ENCODE peak calls at places on chromosome 13, in five cellular contexts. A, P, Z, T and V are unnamed samples. For H3K9me3, the result is how much of the 10 kb centered on the place peaks cover.

GRCh38 chr13:72204291-72204690 is 337.3 kb upstream of the DACH1 start:
- DNase-seq in A (no peak), P (no peak), Z (no peak), T (peak), V (no peak)

GRCh38 chr13:106566682-106567420 is 1.1 kb downstream of the ARGLU1 start:
- DNase-seq in A (peak), P (peak), Z (peak), T (peak), V (peak)

GRCh38 chr13:80408270-80408669 is 67.3 kb upstream of the SPRY2 start:
- DNase-seq in A (no peak), P (peak), Z (no peak), T (peak), V (no peak)

GRCh38 chr13:102700088-102701031 is 5.5 kb upstream of the METTL21C start:
- DNase-seq in A (peak), P (no peak), Z (no peak), T (no peak), V (no peak)

GRCh38 chr13:113091211-113091771 is 14.3 kb upstream of the F7 start:
- DNase-seq in A (peak), P (no peak), Z (no peak), T (no peak), V (no peak)

GRCh38 chr13:105207586-105208293 is 1327.7 kb downstream of the EFNB2 start:
- DNase-seq in A (no peak), P (no peak), Z (no peak), T (no peak), V (no peak)

GRCh38 chr13:28685892-28686291 is 27.0 kb downstream of the POMP start:
- DNase-seq in A (no peak), P (no peak), Z (no peak), T (no peak), V (no peak)

GRCh38 chr13:111187879-111188643 is 73.0 kb downstream of the ARHGEF7 start:
- DNase-seq in A (no peak), P (no peak), Z (no peak), T (peak), V (no peak)

GRCh38 chr13:96993660-96994029 is 631 bp downstream of the OXGR1 start:
- DNase-seq in A (no peak), P (no peak), Z (no peak), T (no peak), V (no peak)

GRCh38 chr13:71621152-71622124 is 245.6 kb downstream of the DACH1 start:
- DNase-seq in A (no peak), P (no peak), Z (no peak), T (no peak), V (no peak)

GRCh38 chr13:64007334-64007733 is 2591.7 kb upstream of the PCDH20 start:
- DNase-seq in A (no peak), P (no peak), Z (no peak), T (no peak), V (no peak)

GRCh38 chr13:112664501-112665203 is 25.2 kb upstream of the ATP11A start:
- DNase-seq in A (no peak), P (no peak), Z (no peak), T (no peak), V (no peak)

GRCh38 chr13:30346159-30346788 is 38.9 kb upstream of the KATNAL1 start:
- DNase-seq in A (no peak), P (no peak), Z (no peak), T (no peak), V (no peak)

GRCh38 chr13:108195146-108195545 is 20.2 kb downstream of the LIG4 start:
- DNase-seq in A (no peak), P (no peak), Z (no peak), T (no peak), V (no peak)

DNA sequence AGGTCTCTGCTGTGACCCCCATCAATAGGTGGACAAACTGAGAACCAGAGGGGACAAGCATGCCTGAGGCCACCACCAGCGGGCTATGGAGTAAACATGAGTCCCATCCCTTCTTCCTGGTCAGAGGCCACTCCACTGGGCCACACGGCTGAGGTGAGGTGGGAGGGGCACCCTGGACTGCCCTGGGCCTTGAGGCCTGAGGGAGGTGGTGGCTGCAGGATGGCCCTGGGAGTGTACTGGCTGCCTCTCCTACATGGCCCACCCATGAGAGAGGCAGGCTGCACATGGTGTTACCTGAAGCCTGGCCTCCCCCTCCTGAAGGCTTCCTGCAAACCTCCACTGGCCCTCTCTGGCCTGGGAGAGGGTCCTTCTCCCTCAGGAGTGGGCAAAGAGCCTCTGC is 222.4 kb downstream of the TUBA3C start:
- DNase-seq in A (no peak), P (no peak), Z (no peak), T (no peak), V (no peak)
- H3K9me3 ChIP-seq in A (under half), P (under half), Z (under half), T (under half), V (under half)

GRCh38 chr13:87814444-87814843 is 143.3 kb downstream of the SLITRK5 start:
- DNase-seq in A (no peak), P (no peak), Z (no peak), T (no peak), V (no peak)

GRCh38 chr13:87810920-87811344 is 139.8 kb downstream of the SLITRK5 start:
- DNase-seq in A (no peak), P (peak), Z (no peak), T (peak), V (no peak)

GRCh38 chr13:87810391-87810801 is 139.2 kb downstream of the SLITRK5 start:
- DNase-seq in A (no peak), P (peak), Z (no peak), T (peak), V (no peak)
- TF ChIP-seq CTCF in A (no peak), P (peak), Z (no peak), T (peak), V (peak)

GRCh38 chr13:48069573-48069972 is 25.3 kb downstream of the MED4 start:
- DNase-seq in A (no peak), P (no peak), Z (no peak), T (no peak), V (no peak)

GRCh38 chr13:48074006-48074405 is 20.9 kb downstream of the MED4 start:
- DNase-seq in A (no peak), P (no peak), Z (no peak), T (no peak), V (no peak)

GRCh38 chr13:48070942-48071341 is 24.0 kb downstream of the MED4 start:
- DNase-seq in A (no peak), P (no peak), Z (no peak), T (no peak), V (no peak)

GRCh38 chr13:48072304-48072703 is 22.6 kb downstream of the MED4 start:
- DNase-seq in A (no peak), P (no peak), Z (no peak), T (no peak), V (no peak)

DNA sequence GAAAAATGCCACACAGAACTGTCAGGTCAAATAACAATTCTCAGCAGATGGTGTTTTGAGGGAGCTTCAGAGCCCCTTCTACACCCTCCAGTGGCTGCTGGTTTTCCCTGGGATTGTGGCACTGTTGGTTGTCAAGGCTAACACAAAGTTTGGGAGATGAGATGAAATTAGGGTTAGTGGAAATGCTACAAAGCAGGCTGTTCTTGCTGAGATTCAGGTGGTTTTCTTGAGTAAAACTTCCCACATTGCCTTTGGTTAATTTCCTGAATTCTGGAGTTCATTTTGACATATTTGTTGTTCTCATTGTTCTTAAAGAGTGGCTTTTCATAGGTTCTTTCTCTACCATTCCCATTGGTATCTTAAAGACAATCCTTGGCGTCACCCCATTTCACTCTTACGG is 22.1 kb downstream of the MED4 start:
- DNase-seq in A (no peak), P (no peak), Z (no peak), T (no peak), V (no peak)
- H3K9me3 ChIP-seq in A (under half), P (under half), Z (half or more), T (under half), V (under half)

GRCh38 chr13:89660752-89661151 is 1686.7 kb upstream of the MIR17HG start:
- DNase-seq in A (no peak), P (no peak), Z (no peak), T (peak), V (no peak)
- TF ChIP-seq CTCF in A (no peak), P (no peak), Z (no peak), T (peak), V (no peak)

GRCh38 chr13:57036290-57036689 is 104.4 kb upstream of the PRR20A start:
- DNase-seq in A (no peak), P (no peak), Z (no peak), T (no peak), V (no peak)
- H3K9me3 ChIP-seq in A (under half), P (under half), Z (under half), T (under half), V (under half)

GRCh38 chr13:33611016-33611805 is 206.7 kb upstream of the RFC3 start:
- DNase-seq in A (peak), P (no peak), Z (peak), T (no peak), V (peak)

GRCh38 chr13:33615436-33615835 is 202.5 kb upstream of the RFC3 start:
- DNase-seq in A (no peak), P (no peak), Z (no peak), T (no peak), V (no peak)

GRCh38 chr13:33606692-33607091 is 211.3 kb upstream of the RFC3 start:
- DNase-seq in A (no peak), P (peak), Z (no peak), T (no peak), V (no peak)

GRCh38 chr13:33612641-33613638 is 205.0 kb upstream of the RFC3 start:
- DNase-seq in A (no peak), P (no peak), Z (no peak), T (no peak), V (no peak)

DNA sequence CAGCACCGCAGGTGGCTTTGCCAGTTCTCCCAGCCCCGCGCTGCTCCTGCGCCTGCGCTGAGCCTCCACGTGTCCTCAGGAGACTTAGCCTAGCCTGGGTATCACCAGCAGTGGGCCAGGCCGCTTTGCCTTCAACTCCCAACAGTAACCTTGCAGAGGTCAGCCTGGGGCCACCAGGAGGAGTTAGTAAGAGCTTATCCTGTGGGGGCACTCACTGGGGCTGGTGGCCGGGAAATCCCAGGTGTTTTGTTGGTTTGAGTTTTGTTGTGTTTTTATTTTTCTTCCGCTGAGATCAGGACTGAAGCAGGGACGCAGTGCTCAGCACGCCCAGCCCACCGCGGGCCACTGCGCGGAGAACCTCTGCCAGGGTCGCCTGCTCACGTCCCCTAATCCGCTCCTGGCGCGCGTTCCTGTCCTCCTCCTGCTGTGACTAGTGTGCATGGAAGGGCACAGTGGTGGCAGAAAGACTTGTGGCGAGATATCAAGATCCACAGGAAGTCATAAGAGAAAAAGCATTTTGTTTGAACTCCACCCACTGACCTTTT is 207.4 kb upstream of the RFC3 start:
- DNase-seq in A (peak), P (peak), Z (peak), T (no peak), V (peak)
- TF ChIP-seq CTCF in A (no peak), P (no peak), Z (no peak), T (no peak), V (no peak)

DNA sequence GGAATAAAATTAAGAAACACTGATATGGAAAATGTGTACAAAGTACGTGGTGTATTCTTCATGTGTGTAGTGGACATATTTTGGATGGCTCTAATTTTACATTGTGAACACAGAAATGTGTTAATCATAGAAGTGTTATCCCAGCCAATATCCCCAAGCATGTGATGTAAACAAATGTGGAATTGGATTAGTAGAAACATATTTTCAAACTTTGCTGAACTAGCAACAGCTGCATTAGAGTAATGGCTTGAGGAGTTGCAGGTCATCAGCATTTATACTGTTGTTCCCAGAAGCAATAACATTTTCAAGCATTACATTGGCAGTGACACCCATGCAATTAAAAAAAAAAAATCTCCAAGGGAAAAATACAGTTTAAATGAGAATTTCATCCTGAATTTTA is 600.6 kb downstream of the SLITRK1 start:
- DNase-seq in A (no peak), P (no peak), Z (no peak), T (no peak), V (no peak)
- H3K9me3 ChIP-seq in A (under half), P (under half), Z (under half), T (under half), V (under half)

GRCh38 chr13:33466262-33466661 is 180.7 kb upstream of the STARD13 start:
- DNase-seq in A (no peak), P (no peak), Z (no peak), T (no peak), V (no peak)
- TF ChIP-seq CTCF in A (no peak), P (no peak), Z (no peak), T (peak), V (no peak)